ENCODE peak calls at places on chromosomes 7 and 10, in six cellular contexts. J is Kasumi-1; V is stimulated activated CD4-positive, alpha-beta T cell treated with anti-CD3 and anti-CD28 coated beads, Interleukin-15, amount 100 ng/mL, for 1 hour; I is progenitor cell of endocrine pancreas; D is C1 segment of cervical spinal cord; C is hepatic stellate cell. F is an unnamed sample.

GRCh38 chr7:106679153-106679931 is 18.4 kb upstream of the CCDC71L start:
- DNase-seq in J (peak; percentile 89), C (peak; percentile 22), D (no peak), I (no peak), V (no peak), F (no peak)

GRCh38 chr10:29851241-29851640 is 208.1 kb downstream of the JCAD start:
- DNase-seq in D (no peak), I (no peak), C (no peak), V (no peak), J (no peak), F (no peak)

GRCh38 chr10:93751832-93752231 is 5.9 kb upstream of the LGI1 start:
- DNase-seq in J (peak; percentile 23), D (no peak), I (no peak), V (no peak), C (peak; percentile 38), F (no peak)

GRCh38 chr7:13878154-13878553 is 111.3 kb downstream of the ETV1 start:
- DNase-seq in V (no peak), C (no peak), J (no peak), I (no peak), D (no peak), F (no peak)

GRCh38 chr7:2732959-2733584 is 45.1 kb downstream of the AMZ1 start:
- DNase-seq in J (peak; percentile 42), D (no peak), V (no peak), I (no peak), C (no peak), F (peak; percentile 63)

GRCh38 chr10:32771217-32771616 is 186.8 kb downstream of the ITGB1 start:
- DNase-seq in C (no peak), V (no peak), D (no peak), I (no peak), J (no peak), F (no peak)

GRCh38 chr7:158098125-158099030 is 489.2 kb downstream of the PTPRN2 start:
- DNase-seq in I (no peak), C (no peak), J (no peak), V (no peak), D (no peak), F (no peak)

GRCh38 chr7:64883113-64883905 is 19.8 kb upstream of the ZNF273 start:
- DNase-seq in I (no peak), C (peak; percentile 9), D (no peak), V (no peak), J (no peak), F (no peak)

GRCh38 chr7:923108-924041 is 31.1 kb downstream of the ADAP1 start:
- DNase-seq in V (peak; percentile 82), C (peak; percentile 71), J (peak; percentile 83), D (no peak), I (no peak), F (peak; percentile 11)

GRCh38 chr7:16818732-16819131 is 13.9 kb upstream of the AGR2 start:
- DNase-seq in V (no peak), C (no peak), J (no peak), I (no peak), D (no peak), F (no peak)

GRCh38 chr7:37081436-37081835 is 357.1 kb upstream of the AOAH start:
- DNase-seq in I (no peak), D (no peak), J (no peak), C (no peak), V (no peak), F (no peak)

GRCh38 chr10:30542001-30542861 is 87.3 kb downstream of the LYZL2 start:
- DNase-seq in V (no peak), I (no peak), J (no peak), C (no peak), D (no peak), F (peak; percentile 53)

GRCh38 chr7:112414855-112415490 is 35.3 kb upstream of the IFRD1 start:
- DNase-seq in J (peak; percentile 68), V (no peak), D (no peak), C (peak; percentile 22), I (no peak), F (no peak)

GRCh38 chr10:88379575-88379974 is 203.5 kb downstream of the RNLS start:
- DNase-seq in J (no peak), D (no peak), C (no peak), I (no peak), V (no peak), F (no peak)

GRCh38 chr7:135166338-135166989 is 4.0 kb downstream of the CYREN start:
- DNase-seq in J (no peak), I (no peak), D (no peak), C (no peak), V (no peak), F (no peak)

GRCh38 chr7:151889406-151890354 is 12.8 kb upstream of the PRKAG2 start:
- DNase-seq in V (no peak), J (no peak), I (no peak), C (no peak), D (no peak), F (no peak)

GRCh38 chr10:75530337-75530736 is 98.9 kb downstream of the LRMDA start:
- DNase-seq in J (no peak), D (no peak), I (no peak), V (no peak), C (peak; percentile 21), F (no peak)

GRCh38 chr10:129809431-129809830 is 154.6 kb downstream of the EBF3 start:
- DNase-seq in J (no peak), V (no peak), I (no peak), D (no peak), C (no peak), F (no peak)

GRCh38 chr10:77159538-77160110 is 478.0 kb downstream of the KCNMA1 start:
- DNase-seq in J (no peak), V (no peak), C (no peak), I (no peak), D (no peak), F (no peak)

GRCh38 chr10:131683281-131683861 is 217.4 kb upstream of the PPP2R2D start:
- DNase-seq in V (no peak), D (no peak), I (no peak), J (no peak), C (no peak), F (no peak)

GRCh38 chr10:99621454-99622246 is 1.4 kb upstream of the SLC25A28 start:
- DNase-seq in V (no peak), J (peak; percentile 81), D (no peak), C (no peak), I (peak; percentile 56), F (peak; percentile 44)

GRCh38 chr10:8075282-8076260 is 21.1 kb downstream of the GATA3 start:
- DNase-seq in I (no peak), V (no peak), C (no peak), D (no peak), J (no peak), F (no peak)

GRCh38 chr10:111098679-111099437 is 22.0 kb downstream of the ADRA2A start:
- DNase-seq in J (no peak), D (no peak), C (no peak), V (no peak), I (no peak), F (no peak)

GRCh38 chr7:137695494-137695893 is 151.3 kb downstream of the DGKI start:
- DNase-seq in V (no peak), D (no peak), I (no peak), C (no peak), J (no peak), F (no peak)